ENCODE peak calls at places on chromosome 10, in six cellular contexts. B is cardiac fibroblast, F is fibroblast of mammary gland, P is A673, T is A549, Q is upper lobe of right lung. D is an unnamed sample.

GRCh38 chr10:102033787-102034186 is 22.2 kb downstream of the ARMH3 start:
- DNase-seq in T (no peak), B (no peak), Q (no peak), F (no peak), P (no peak), D (no peak)

GRCh38 chr10:29804025-29804852 is 169.5 kb upstream of the SVIL start:
- DNase-seq in Q (no peak), P (peak; percentile 84), F (peak; percentile 94), T (peak; percentile 85), B (peak; percentile 86), D (peak; percentile 80)

GRCh38 chr10:3623746-3624145 is 161.3 kb downstream of the KLF6 start:
- DNase-seq in F (peak; percentile 14), T (no peak), B (peak; percentile 91), Q (no peak), P (no peak), D (no peak)

GRCh38 chr10:23368816-23369640 is 24.4 kb upstream of the C10orf67 start:
- DNase-seq in Q (no peak), T (no peak), P (peak; percentile 69), B (no peak), F (no peak), D (no peak)

GRCh38 chr10:30915141-30915540 is 116.5 kb downstream of the ZNF438 start:
- DNase-seq in P (peak; percentile 15), T (no peak), F (peak; percentile 40), B (peak; percentile 77), Q (no peak), D (no peak)

GRCh38 chr10:131580076-131580652 is 268.6 kb upstream of the TCERG1L start:
- DNase-seq in P (no peak), B (no peak), F (no peak), Q (peak; percentile 32), T (no peak), D (no peak)

GRCh38 chr10:11864727-11865126 is 41.6 kb downstream of the PROSER2 start:
- DNase-seq in Q (peak; percentile 29), F (no peak), B (no peak), T (no peak), P (no peak), D (no peak)

GRCh38 chr10:79246606-79247275 is 100.5 kb upstream of the PPIF start:
- DNase-seq in P (no peak), F (peak; percentile 60), Q (no peak), T (no peak), B (peak; percentile 90), D (peak; percentile 48)

GRCh38 chr10:52334595-52334994 is 20.5 kb downstream of the DKK1 start:
- DNase-seq in B (no peak), T (peak; percentile 33), F (peak; percentile 25), P (peak; percentile 82), Q (no peak), D (no peak)

GRCh38 chr10:127986543-127987466 is 79.9 kb downstream of the PTPRE start:
- DNase-seq in B (no peak), T (no peak), F (no peak), P (peak; percentile 92), Q (no peak), D (no peak)

GRCh38 chr10:17923728-17924127 is 28.0 kb upstream of the SLC39A12 start:
- DNase-seq in B (peak; percentile 83), P (no peak), T (peak; percentile 14), Q (no peak), F (peak; percentile 96), D (peak; percentile 72)

GRCh38 chr10:80633910-80634309 is 96.2 kb downstream of the SH2D4B start:
- DNase-seq in F (no peak), Q (no peak), T (no peak), P (no peak), B (no peak), D (no peak)

GRCh38 chr10:132859084-132859855 is 73.3 kb upstream of the NKX6-2 start:
- DNase-seq in F (no peak), P (no peak), T (no peak), B (no peak), Q (peak; percentile 41), D (no peak)

GRCh38 chr10:33557313-33557712 is 222.8 kb upstream of the NRP1 start:
- DNase-seq in T (no peak), P (no peak), F (no peak), B (no peak), Q (no peak), D (no peak)

GRCh38 chr10:122530177-122530576 is 30.4 kb upstream of the DMBT1 start:
- DNase-seq in T (no peak), Q (no peak), F (no peak), B (peak; percentile 65), P (no peak), D (no peak)

GRCh38 chr10:89702121-89702480 is 711 bp downstream of the KIF20B start:
- DNase-seq in T (no peak), P (peak; percentile 34), F (peak; percentile 21), Q (no peak), B (no peak), D (no peak)

GRCh38 chr10:68231106-68231901 is 609 bp downstream of the ATOH7 start:
- DNase-seq in P (peak; percentile 79), B (peak; percentile 64), Q (peak; percentile 82), T (peak; percentile 84), F (peak; percentile 58), D (peak; percentile 40)

GRCh38 chr10:62814901-62815372 is 1.2 kb downstream of the EGR2 start:
- DNase-seq in T (no peak), Q (peak; percentile 67), F (no peak), B (peak; percentile 19), P (no peak), D (peak; percentile 8)

GRCh38 chr10:21510218-21511070 is 15.0 kb downstream of the SKIDA1 start:
- DNase-seq in P (no peak), Q (peak; percentile 63), F (no peak), T (no peak), B (peak; percentile 36), D (peak; percentile 50)

DNA sequence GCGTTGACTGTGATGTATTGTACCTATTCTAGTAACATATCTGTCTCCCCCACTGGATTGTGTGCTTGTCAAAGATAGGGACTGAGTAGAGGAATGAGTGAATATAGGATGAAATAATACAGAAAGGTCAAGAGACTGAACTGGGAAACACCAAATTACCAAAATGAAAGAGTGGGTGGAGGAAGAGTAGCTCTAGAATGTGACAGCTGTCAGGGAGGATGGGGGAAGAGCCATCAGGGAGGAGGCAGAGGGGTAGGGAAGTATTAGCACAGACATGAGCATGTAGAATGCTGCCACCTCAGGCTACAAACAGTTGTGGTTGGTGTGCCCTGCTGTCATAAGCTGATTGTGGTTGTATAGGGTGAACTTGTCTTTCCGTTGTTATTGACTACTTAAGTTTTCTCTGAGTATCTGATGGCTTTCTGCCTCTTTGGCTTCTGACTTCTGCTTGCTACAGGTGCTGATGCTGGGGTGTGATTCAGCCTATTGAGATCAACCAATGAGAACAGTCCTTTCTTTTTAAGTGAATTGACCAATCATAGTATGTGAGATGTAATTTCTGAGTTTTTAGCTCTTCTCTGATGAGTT is 5.6 kb downstream of the CCSER2 start:
- DNase-seq in B (no peak), T (no peak), P (no peak), Q (no peak), F (peak; percentile 47), D (no peak)
- H3K4me3 ChIP-seq in B (no peak overlapping the region), T (no peak overlapping the region), P (no peak overlapping the region), Q (no peak overlapping the region), F (no peak overlapping the region), D (no peak overlapping the region)

GRCh38 chr10:124291009-124291671 is 127.6 kb downstream of the OAT start:
- DNase-seq in F (no peak), B (no peak), Q (peak; percentile 84), P (no peak), T (no peak), D (peak; percentile 16)

GRCh38 chr10:124287791-124288190 is 130.9 kb downstream of the OAT start:
- DNase-seq in B (no peak), Q (peak; percentile 32), F (no peak), T (no peak), P (no peak), D (no peak)

GRCh38 chr10:124288928-124289921 is 129.5 kb downstream of the OAT start:
- DNase-seq in T (no peak), Q (peak; percentile 54), B (no peak), F (no peak), P (no peak), D (no peak)

GRCh38 chr10:124292911-124293640 is 125.6 kb downstream of the OAT start:
- DNase-seq in B (no peak), F (no peak), P (no peak), Q (peak; percentile 20), T (no peak), D (no peak)

DNA sequence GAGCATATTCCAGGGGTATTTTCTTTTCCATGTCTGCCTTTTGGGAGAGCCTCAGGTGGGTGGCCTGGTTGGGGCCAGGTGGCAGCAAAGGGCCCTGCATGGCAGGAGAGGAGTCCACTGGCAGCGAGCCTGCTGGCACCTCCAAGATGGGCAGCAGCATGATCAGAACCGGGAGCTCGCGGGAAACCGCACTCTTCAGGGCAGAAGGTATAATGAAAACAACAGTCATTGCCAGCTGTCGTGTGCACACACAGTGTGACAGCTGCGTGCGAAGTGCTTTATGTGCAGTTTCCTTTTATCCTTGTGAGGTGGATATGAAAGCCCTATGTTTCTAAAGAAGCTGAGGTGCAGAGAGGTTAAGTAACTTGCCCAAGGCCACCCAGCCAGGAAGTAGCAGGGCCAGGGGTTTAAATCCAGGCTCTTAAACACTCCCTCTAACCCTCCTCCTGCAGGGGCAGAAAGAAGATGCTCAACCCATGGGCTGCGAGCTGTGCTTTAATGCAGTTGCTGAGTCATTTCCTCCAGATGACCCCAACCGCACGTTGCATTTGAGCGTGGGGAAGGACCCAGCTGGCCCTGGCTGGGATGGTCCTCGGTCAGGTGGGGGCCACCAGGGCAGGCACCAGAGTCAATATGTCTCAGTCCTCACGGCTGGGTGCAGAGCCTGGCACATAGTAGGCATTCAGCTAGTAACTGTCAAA is 128.5 kb downstream of the OAT start:
- DNase-seq in T (no peak), Q (peak; percentile 56), F (peak; percentile 13), B (peak; percentile 24), P (peak; percentile 7), D (no peak)
- H3K4me3 ChIP-seq in T (no peak overlapping the region), Q (no peak overlapping the region), F (no peak overlapping the region), B (no peak overlapping the region), P (no peak overlapping the region), D (no peak overlapping the region)

GRCh38 chr10:14009315-14010082 is 321.2 kb downstream of the FRMD4A start:
- DNase-seq in B (peak; percentile 49), Q (no peak), T (no peak), P (peak; percentile 66), F (peak; percentile 84), D (no peak)
- H3K4me3 ChIP-seq in B (peak overlapping the region; percentile 56), Q (peak overlapping the region; percentile 21), T (no peak overlapping the region), P (peak overlapping the region; percentile 40), F (peak overlapping the region; percentile 53), D (no peak overlapping the region)

DNA sequence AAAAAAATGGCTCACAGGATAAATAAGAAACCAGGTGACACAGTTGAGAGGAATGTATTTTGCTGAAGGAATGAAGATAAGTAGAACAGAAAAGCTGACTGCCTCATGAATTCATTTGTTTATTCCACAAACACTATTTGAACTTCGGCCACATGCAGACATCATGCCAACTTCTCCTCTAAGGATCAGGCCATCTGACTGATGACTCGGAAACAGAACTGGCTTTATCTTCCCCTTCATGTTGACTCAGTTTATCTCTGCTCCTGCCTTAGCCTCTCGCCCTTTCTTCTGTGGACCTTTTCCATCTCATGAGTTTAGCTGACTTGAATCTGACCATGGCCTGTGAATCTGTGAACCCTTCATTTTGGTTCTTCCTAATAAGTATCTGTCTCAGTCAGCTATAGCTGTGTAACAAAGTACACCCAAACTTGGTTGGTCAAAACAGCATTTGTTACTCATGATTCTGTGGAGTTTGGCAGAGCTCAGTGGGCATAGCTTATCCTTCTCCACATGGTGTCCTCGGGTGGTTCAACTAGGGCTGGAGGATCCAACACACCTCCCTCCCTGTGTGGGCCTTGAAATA is 44.0 kb upstream of the GRID1 start:
- DNase-seq in F (peak; percentile 82), P (no peak), T (peak; percentile 63), Q (no peak), B (peak; percentile 78), D (no peak)
- H3K4me3 ChIP-seq in F (no peak overlapping the region), P (no peak overlapping the region), T (no peak overlapping the region), Q (no peak overlapping the region), B (no peak overlapping the region), D (no peak overlapping the region)

D was measured in thyroid gland.